ENCODE peak calls at places on chromosome 5, in five cellular contexts. Q is H54; R is naive thymus-derived CD4-positive, alpha-beta T cell; W is GM23248; T is GM12891. G is an unnamed sample.

GRCh38 chr5:1654786-1655495 is 131.2 kb upstream of the LPCAT1 start:
- DNase-seq in Q (no peak), R (no peak), W (no peak), T (no peak), G (no peak)

GRCh38 chr5:159045165-159045811 is 54.4 kb downstream of the EBF1 start:
- DNase-seq in Q (no peak), R (no peak), W (no peak), T (no peak), G (no peak)

GRCh38 chr5:129271309-129271708 is 176.8 kb downstream of the ISOC1 start:
- DNase-seq in Q (no peak), R (no peak), W (no peak), T (no peak), G (no peak)

GRCh38 chr5:80055491-80056170 is 20.5 kb downstream of the THBS4 start:
- DNase-seq in Q (no peak), R (no peak), W (no peak), T (no peak), G (no peak)

GRCh38 chr5:176912115-176912514 is 13.0 kb upstream of the HK3 start:
- DNase-seq in Q (no peak), R (no peak), W (no peak), T (no peak), G (no peak)

GRCh38 chr5:73816656-73817420 is 190.8 kb downstream of the ARHGEF28 start:
- DNase-seq in Q (no peak), R (no peak), W (peak), T (no peak), G (no peak)

GRCh38 chr5:95261369-95262175 is 23.3 kb downstream of the MCTP1 start:
- DNase-seq in Q (no peak), R (no peak), W (peak), T (no peak), G (no peak)

GRCh38 chr5:135466178-135467050 is 14.3 kb upstream of the TIFAB start:
- DNase-seq in Q (peak), R (peak), W (peak), T (peak), G (peak)

GRCh38 chr5:55427157-55427556 is 107.6 kb downstream of the PLPP1 start:
- DNase-seq in Q (no peak), R (no peak), W (peak), T (no peak), G (no peak)

GRCh38 chr5:60489856-60490255 is 210.1 kb downstream of the DEPDC1B start:
- DNase-seq in Q (no peak), R (no peak), W (no peak), T (no peak), G (no peak)

GRCh38 chr5:141668601-141669265 is 13.3 kb downstream of the ARAP3 start:
- DNase-seq in Q (no peak), R (no peak), W (peak), T (no peak), G (no peak)

GRCh38 chr5:143536364-143536763 is 132.9 kb upstream of the NR3C1 start:
- DNase-seq in Q (peak), R (no peak), W (peak), T (no peak), G (no peak)

GRCh38 chr5:16453609-16454008 is 12.0 kb downstream of the ZNF622 start:
- DNase-seq in Q (no peak), R (no peak), W (no peak), T (no peak), G (no peak)

GRCh38 chr5:111535879-111536549 is 23.7 kb upstream of the STARD4 start:
- DNase-seq in Q (no peak), R (no peak), W (no peak), T (no peak), G (no peak)

GRCh38 chr5:80083115-80083890 is 48.2 kb downstream of the THBS4 start:
- DNase-seq in Q (peak), R (peak), W (peak), T (peak), G (no peak)

GRCh38 chr5:119470851-119471451 is 18.7 kb downstream of the HSD17B4 start:
- DNase-seq in Q (no peak), R (no peak), W (peak), T (no peak), G (no peak)

GRCh38 chr5:119630752-119631440 is 1.5 kb downstream of the FAM170A start:
- DNase-seq in Q (no peak), R (no peak), W (no peak), T (no peak), G (no peak)

GRCh38 chr5:90050135-90050534 is 359.4 kb downstream of the CETN3 start:
- DNase-seq in Q (no peak), R (no peak), W (no peak), T (no peak), G (no peak)

GRCh38 chr5:1997640-1998347 is 115.1 kb upstream of the IRX4 start:
- DNase-seq in Q (no peak), R (no peak), W (no peak), T (no peak), G (no peak)

GRCh38 chr5:43515678-43516048 is 715 bp upstream of the C5orf34 start:
- DNase-seq in Q (no peak), R (no peak), W (peak), T (no peak), G (no peak)

GRCh38 chr5:1512541-1513291 is 11.0 kb downstream of the LPCAT1 start:
- DNase-seq in Q (no peak), R (no peak), W (no peak), T (peak), G (no peak)

GRCh38 chr5:74446673-74447337 is 193.7 kb downstream of the ENC1 start:
- DNase-seq in Q (no peak), R (no peak), W (peak), T (no peak), G (no peak)